ENCODE peak calls at places on chromosomes 7 and 10, in five cellular contexts. One of them, this sample, is unnamed.

GRCh38 chr10:17203416-17203815 is 1.9 kb upstream of the TRDMT1 start:
- DNase-seq in NB4: no peak
- DNase-seq in H1: no peak
- DNase-seq in heart left ventricle: no peak
- DNase-seq in AG09309: no peak
- DNase-seq in this sample: no peak

GRCh38 chr7:29987821-29988317 is 1.7 kb downstream of the SCRN1 start:
- DNase-seq in NB4: no peak
- DNase-seq in H1: no peak
- DNase-seq in heart left ventricle: no peak
- DNase-seq in AG09309: peak
- DNase-seq in this sample: peak

GRCh38 chr10:64773357-64773756 is 1252.2 kb downstream of the REEP3 start:
- DNase-seq in NB4: no peak
- DNase-seq in H1: no peak
- DNase-seq in heart left ventricle: no peak
- DNase-seq in AG09309: no peak
- DNase-seq in this sample: no peak

GRCh38 chr10:97207756-97208346 is 22.1 kb upstream of the SLIT1 start:
- DNase-seq in NB4: no peak
- DNase-seq in H1: no peak
- DNase-seq in heart left ventricle: no peak
- DNase-seq in AG09309: no peak
- DNase-seq in this sample: no peak

GRCh38 chr10:30813872-30814471 is 184.4 kb upstream of the LYZL2 start:
- DNase-seq in NB4: no peak
- DNase-seq in H1: no peak
- DNase-seq in heart left ventricle: no peak
- DNase-seq in AG09309: no peak
- DNase-seq in this sample: peak

GRCh38 chr10:71990706-71991269 is 26.6 kb downstream of the CHST3 start:
- DNase-seq in NB4: no peak
- DNase-seq in H1: no peak
- DNase-seq in heart left ventricle: no peak
- DNase-seq in AG09309: no peak
- DNase-seq in this sample: no peak

GRCh38 chr10:116848032-116848911 is 1.0 kb upstream of the ENO4 start:
- DNase-seq in NB4: peak
- DNase-seq in H1: no peak
- DNase-seq in heart left ventricle: no peak
- DNase-seq in AG09309: no peak
- DNase-seq in this sample: no peak

GRCh38 chr10:93515963-93516450 is 19.6 kb downstream of the CEP55 start:
- DNase-seq in NB4: no peak
- DNase-seq in H1: no peak
- DNase-seq in heart left ventricle: no peak
- DNase-seq in AG09309: no peak
- DNase-seq in this sample: no peak

GRCh38 chr7:105665684-105666083 is 84.4 kb upstream of the EFCAB10 start:
- DNase-seq in NB4: no peak
- DNase-seq in H1: no peak
- DNase-seq in heart left ventricle: no peak
- DNase-seq in AG09309: no peak
- DNase-seq in this sample: no peak

GRCh38 chr7:80330434-80330833 is 181.4 kb downstream of the GNAT3 start:
- DNase-seq in NB4: no peak
- DNase-seq in H1: no peak
- DNase-seq in heart left ventricle: no peak
- DNase-seq in AG09309: peak
- DNase-seq in this sample: peak

GRCh38 chr10:75440271-75440793 is 8.9 kb downstream of the LRMDA start:
- DNase-seq in NB4: no peak
- DNase-seq in H1: no peak
- DNase-seq in heart left ventricle: no peak
- DNase-seq in AG09309: no peak
- DNase-seq in this sample: no peak

GRCh38 chr7:134777470-134777869 is 2.0 kb upstream of the CALD1 start:
- DNase-seq in NB4: no peak
- DNase-seq in H1: no peak
- DNase-seq in heart left ventricle: no peak
- DNase-seq in AG09309: no peak
- DNase-seq in this sample: no peak

GRCh38 chr10:15595260-15595659 is 124.5 kb downstream of the ITGA8 start:
- DNase-seq in NB4: no peak
- DNase-seq in H1: no peak
- DNase-seq in heart left ventricle: no peak
- DNase-seq in AG09309: no peak
- DNase-seq in this sample: no peak

GRCh38 chr7:45514944-45515343 is 59.2 kb upstream of the ADCY1 start:
- DNase-seq in NB4: no peak
- DNase-seq in H1: no peak
- DNase-seq in heart left ventricle: no peak
- DNase-seq in AG09309: no peak
- DNase-seq in this sample: no peak

GRCh38 chr7:29945259-29945809 is 44.3 kb downstream of the SCRN1 start:
- DNase-seq in NB4: peak
- DNase-seq in H1: no peak
- DNase-seq in heart left ventricle: no peak
- DNase-seq in AG09309: no peak
- DNase-seq in this sample: no peak

GRCh38 chr10:98636921-98637329 is 190.2 kb upstream of the HPS1 start:
- DNase-seq in NB4: no peak
- DNase-seq in H1: no peak
- DNase-seq in heart left ventricle: no peak
- DNase-seq in AG09309: no peak
- DNase-seq in this sample: no peak

GRCh38 chr7:1557771-1558170 is 1.8 kb upstream of the TMEM184A start:
- DNase-seq in NB4: no peak
- DNase-seq in H1: no peak
- DNase-seq in heart left ventricle: no peak
- DNase-seq in AG09309: no peak
- DNase-seq in this sample: no peak

GRCh38 chr7:24721378-24722030 is 35.8 kb downstream of the GSDME start:
- DNase-seq in NB4: no peak
- DNase-seq in H1: no peak
- DNase-seq in heart left ventricle: no peak
- DNase-seq in AG09309: no peak
- DNase-seq in this sample: no peak

GRCh38 chr7:47444376-47445098 is 137.4 kb downstream of the TNS3 start:
- DNase-seq in NB4: peak
- DNase-seq in H1: no peak
- DNase-seq in heart left ventricle: no peak
- DNase-seq in AG09309: no peak
- DNase-seq in this sample: no peak

GRCh38 chr10:112852308-112852707 is 97.7 kb upstream of the TCF7L2 start:
- DNase-seq in NB4: peak
- DNase-seq in H1: no peak
- DNase-seq in heart left ventricle: peak
- DNase-seq in AG09309: no peak
- DNase-seq in this sample: no peak

GRCh38 chr10:74903491-74903890 is 77.1 kb downstream of the KAT6B start:
- DNase-seq in NB4: no peak
- DNase-seq in H1: no peak
- DNase-seq in heart left ventricle: no peak
- DNase-seq in AG09309: no peak
- DNase-seq in this sample: no peak

GRCh38 chr7:105580022-105580740 is 1.1 kb downstream of the EFCAB10 start:
- DNase-seq in NB4: no peak
- DNase-seq in H1: no peak
- DNase-seq in heart left ventricle: no peak
- DNase-seq in AG09309: no peak
- DNase-seq in this sample: no peak

GRCh38 chr10:132647424-132647823 is 109.8 kb downstream of the INPP5A start:
- DNase-seq in NB4: no peak
- DNase-seq in H1: no peak
- DNase-seq in heart left ventricle: no peak
- DNase-seq in AG09309: no peak
- DNase-seq in this sample: no peak

GRCh38 chr7:74480861-74481417 is 27.2 kb downstream of the GTF2IRD1 start:
- DNase-seq in NB4: peak
- DNase-seq in H1: no peak
- DNase-seq in heart left ventricle: peak
- DNase-seq in AG09309: peak
- DNase-seq in this sample: no peak

GRCh38 chr7:157506268-157506667 is 169.5 kb downstream of the DNAJB6 start:
- DNase-seq in NB4: no peak
- DNase-seq in H1: no peak
- DNase-seq in heart left ventricle: no peak
- DNase-seq in AG09309: no peak
- DNase-seq in this sample: no peak

GRCh38 chr10:31129261-31129660 is 97.6 kb upstream of the ZNF438 start:
- DNase-seq in NB4: peak
- DNase-seq in H1: no peak
- DNase-seq in heart left ventricle: peak
- DNase-seq in AG09309: peak
- DNase-seq in this sample: peak

GRCh38 chr10:29276251-29276850 is 12.5 kb upstream of the LYZL1 start:
- DNase-seq in NB4: no peak
- DNase-seq in H1: no peak
- DNase-seq in heart left ventricle: no peak
- DNase-seq in AG09309: no peak
- DNase-seq in this sample: no peak

GRCh38 chr7:68699090-68699711 is 899.1 kb upstream of the AUTS2 start:
- DNase-seq in NB4: no peak
- DNase-seq in H1: no peak
- DNase-seq in heart left ventricle: no peak
- DNase-seq in AG09309: peak
- DNase-seq in this sample: peak

GRCh38 chr7:80918909-80919721 is at the start of gene SEMA3C:
- DNase-seq in NB4: peak
- DNase-seq in H1: peak
- DNase-seq in heart left ventricle: peak
- DNase-seq in AG09309: peak
- DNase-seq in this sample: peak

GRCh38 chr10:89426230-89426868 is 12.0 kb downstream of the IFIT5 start:
- DNase-seq in NB4: peak
- DNase-seq in H1: no peak
- DNase-seq in heart left ventricle: no peak
- DNase-seq in AG09309: no peak
- DNase-seq in this sample: peak

GRCh38 chr7:100465702-100466311 is 1.7 kb upstream of the SPACDR start:
- DNase-seq in NB4: peak
- DNase-seq in H1: no peak
- DNase-seq in heart left ventricle: peak
- DNase-seq in AG09309: no peak
- DNase-seq in this sample: peak

GRCh38 chr7:39621261-39621660 is 2.1 kb upstream of the RALA start:
- DNase-seq in NB4: peak
- DNase-seq in H1: no peak
- DNase-seq in heart left ventricle: no peak
- DNase-seq in AG09309: peak
- DNase-seq in this sample: peak

GRCh38 chr10:24727811-24728210 is 4.1 kb upstream of the ARHGAP21 start:
- DNase-seq in NB4: peak
- DNase-seq in H1: no peak
- DNase-seq in heart left ventricle: no peak
- DNase-seq in AG09309: no peak
- DNase-seq in this sample: no peak

GRCh38 chr10:89481662-89482061 is 53.7 kb downstream of the SLC16A12 start:
- DNase-seq in NB4: no peak
- DNase-seq in H1: no peak
- DNase-seq in heart left ventricle: no peak
- DNase-seq in AG09309: peak
- DNase-seq in this sample: peak

GRCh38 chr7:135441791-135442190 is 68.1 kb downstream of the CNOT4 start:
- DNase-seq in NB4: peak
- DNase-seq in H1: no peak
- DNase-seq in heart left ventricle: no peak
- DNase-seq in AG09309: no peak
- DNase-seq in this sample: peak

GRCh38 chr10:104326991-104327610 is 11.2 kb downstream of the ITPRIP start:
- DNase-seq in NB4: no peak
- DNase-seq in H1: no peak
- DNase-seq in heart left ventricle: no peak
- DNase-seq in AG09309: no peak
- DNase-seq in this sample: no peak

GRCh38 chr10:104328916-104329710 is 9.2 kb downstream of the ITPRIP start:
- DNase-seq in NB4: peak
- DNase-seq in H1: no peak
- DNase-seq in heart left ventricle: peak
- DNase-seq in AG09309: peak
- DNase-seq in this sample: no peak

GRCh38 chr10:104327745-104328635 is 10.3 kb downstream of the ITPRIP start:
- DNase-seq in NB4: peak
- DNase-seq in H1: no peak
- DNase-seq in heart left ventricle: no peak
- DNase-seq in AG09309: peak
- DNase-seq in this sample: peak

GRCh38 chr10:104329754-104330153 is 8.5 kb downstream of the ITPRIP start:
- DNase-seq in NB4: peak
- DNase-seq in H1: no peak
- DNase-seq in heart left ventricle: no peak
- DNase-seq in AG09309: peak
- DNase-seq in this sample: no peak

GRCh38 chr10:104328636-104328915 is 9.7 kb downstream of the ITPRIP start:
- DNase-seq in NB4: no peak
- DNase-seq in H1: no peak
- DNase-seq in heart left ventricle: no peak
- DNase-seq in AG09309: no peak
- DNase-seq in this sample: no peak
- H3K4me3 ChIP-seq in NB4: peak
- H3K4me3 ChIP-seq in H1: no peak
- H3K4me3 ChIP-seq in heart left ventricle: peak
- H3K4me3 ChIP-seq in AG09309: peak
- H3K4me3 ChIP-seq in this sample: peak

DNA sequence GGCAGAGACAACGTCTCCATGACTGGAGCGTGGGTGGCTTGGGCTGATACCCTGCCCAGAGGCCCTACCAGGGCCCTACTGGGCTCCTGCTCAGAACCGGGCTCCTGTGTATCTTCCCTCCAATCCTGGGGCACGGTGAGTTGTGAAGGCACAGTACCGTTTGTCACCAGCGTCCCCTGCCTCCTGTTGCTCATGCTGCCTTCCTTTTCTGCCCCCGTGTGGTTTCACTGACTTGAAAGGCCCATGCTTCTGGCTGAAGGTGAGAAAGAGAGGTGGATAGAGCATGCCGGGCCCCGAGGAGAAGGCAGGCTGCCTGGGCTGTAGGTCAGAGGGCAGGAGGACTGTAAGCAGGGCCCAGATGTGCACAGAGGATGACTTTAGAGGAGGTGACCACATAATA is 9.1 kb upstream of the DMBT1 start:
- DNase-seq in NB4: no peak
- DNase-seq in H1: no peak
- DNase-seq in heart left ventricle: peak
- DNase-seq in AG09309: no peak
- DNase-seq in this sample: no peak
- TF ChIP-seq CTCF in NB4: no peak
- TF ChIP-seq CTCF in H1: peak
- TF ChIP-seq CTCF in heart left ventricle: no peak
- TF ChIP-seq CTCF in AG09309: no peak
- TF ChIP-seq CTCF in this sample: no peak

GRCh38 chr10:59582779-59583178 is 126.9 kb downstream of the SLC16A9 start:
- DNase-seq in NB4: no peak
- DNase-seq in H1: no peak
- DNase-seq in heart left ventricle: no peak
- DNase-seq in AG09309: no peak
- DNase-seq in this sample: no peak
- H3K4me3 ChIP-seq in NB4: no peak
- H3K4me3 ChIP-seq in H1: no peak
- H3K4me3 ChIP-seq in heart left ventricle: no peak
- H3K4me3 ChIP-seq in AG09309: no peak
- H3K4me3 ChIP-seq in this sample: no peak

GRCh38 chr7:76294344-76295024 is 8.0 kb upstream of the HSPB1 start:
- DNase-seq in NB4: peak
- DNase-seq in H1: no peak
- DNase-seq in heart left ventricle: peak
- DNase-seq in AG09309: peak
- DNase-seq in this sample: peak
- TF ChIP-seq CTCF in NB4: no peak
- TF ChIP-seq CTCF in H1: no peak
- TF ChIP-seq CTCF in heart left ventricle: no peak
- TF ChIP-seq CTCF in AG09309: no peak
- TF ChIP-seq CTCF in this sample: no peak

This sample was measured in astrocyte of the cerebellum.